ENCODE peak calls at places on chromosomes 6 and 20, in nine cellular contexts. G, R, M, I, D, P, E, W and J are unnamed samples.

GRCh38 chr6:111482236-111482958 is 621 bp downstream of the REV3L start:
- DNase-seq in G (peak), R (no peak), M (peak), I (peak), D (peak), P (peak), E (peak), W (peak), J (no peak)

GRCh38 chr20:22335210-22335609 is 249.2 kb downstream of the FOXA2 start:
- DNase-seq in G (no peak), R (no peak), M (no peak), I (no peak), D (no peak), P (no peak), E (no peak), W (no peak), J (no peak)

GRCh38 chr20:54928564-54928963 is 453.2 kb downstream of the DOK5 start:
- DNase-seq in G (no peak), R (no peak), M (no peak), I (no peak), D (no peak), P (no peak), E (no peak), W (no peak), J (no peak)

GRCh38 chr20:63897978-63898561 is 3.1 kb downstream of the DNAJC5 start:
- DNase-seq in G (peak), R (no peak), M (no peak), I (no peak), D (no peak), P (no peak), E (no peak), W (no peak), J (no peak)

GRCh38 chr6:129115491-129115890 is 232.6 kb downstream of the LAMA2 start:
- DNase-seq in G (no peak), R (no peak), M (no peak), I (no peak), D (no peak), P (no peak), E (no peak), W (no peak), J (no peak)

GRCh38 chr20:63682384-63683139 is 13.9 kb upstream of the TNFRSF6B start:
- DNase-seq in G (peak), R (peak), M (peak), I (no peak), D (peak), P (peak), E (peak), W (peak), J (no peak)

GRCh38 chr6:95819461-95819860 is 196.3 kb upstream of the FUT9 start:
- DNase-seq in G (no peak), R (no peak), M (no peak), I (no peak), D (no peak), P (no peak), E (no peak), W (no peak), J (no peak)

GRCh38 chr6:52149949-52150348 is 36.2 kb upstream of the IL17A start:
- DNase-seq in G (no peak), R (no peak), M (no peak), I (no peak), D (no peak), P (no peak), E (no peak), W (no peak), J (peak)

GRCh38 chr20:33563788-33564187 is 73.9 kb downstream of the CBFA2T2 start:
- DNase-seq in G (no peak), R (no peak), M (no peak), I (no peak), D (no peak), P (no peak), E (no peak), W (no peak), J (no peak)

GRCh38 chr6:108952776-108953486 is 104.7 kb downstream of the ARMC2 start:
- DNase-seq in G (no peak), R (no peak), M (no peak), I (no peak), D (no peak), P (no peak), E (peak), W (no peak), J (no peak)

GRCh38 chr6:36195471-36196048 is 984 bp upstream of the BRPF3 start:
- DNase-seq in G (no peak), R (no peak), M (no peak), I (no peak), D (no peak), P (no peak), E (no peak), W (no peak), J (peak)

GRCh38 chr6:149317656-149318571 is at the start of gene TAB2:
- DNase-seq in G (peak), R (no peak), M (no peak), I (peak), D (peak), P (peak), E (peak), W (peak), J (no peak)

GRCh38 chr6:62039602-62040001 is 246.4 kb downstream of the KHDRBS2 start:
- DNase-seq in G (peak), R (no peak), M (no peak), I (no peak), D (no peak), P (no peak), E (no peak), W (no peak), J (no peak)

GRCh38 chr6:31490115-31490873 is 7.7 kb upstream of the MICB start:
- DNase-seq in G (no peak), R (no peak), M (no peak), I (peak), D (no peak), P (no peak), E (no peak), W (no peak), J (no peak)

GRCh38 chr6:142867988-142868818 is 76.8 kb downstream of the HIVEP2 start:
- DNase-seq in G (peak), R (no peak), M (peak), I (no peak), D (no peak), P (no peak), E (no peak), W (no peak), J (no peak)

GRCh38 chr6:2639167-2639566 is 111.6 kb downstream of the MYLK4 start:
- DNase-seq in G (no peak), R (no peak), M (no peak), I (no peak), D (no peak), P (no peak), E (no peak), W (no peak), J (peak)

GRCh38 chr6:5766260-5766659 is 240.5 kb downstream of the NRN1 start:
- DNase-seq in G (peak), R (no peak), M (no peak), I (no peak), D (no peak), P (no peak), E (no peak), W (no peak), J (no peak)

GRCh38 chr20:31595654-31596411 is 9.3 kb upstream of the ID1 start:
- DNase-seq in G (no peak), R (peak), M (peak), I (peak), D (peak), P (peak), E (peak), W (peak), J (no peak)

DNA sequence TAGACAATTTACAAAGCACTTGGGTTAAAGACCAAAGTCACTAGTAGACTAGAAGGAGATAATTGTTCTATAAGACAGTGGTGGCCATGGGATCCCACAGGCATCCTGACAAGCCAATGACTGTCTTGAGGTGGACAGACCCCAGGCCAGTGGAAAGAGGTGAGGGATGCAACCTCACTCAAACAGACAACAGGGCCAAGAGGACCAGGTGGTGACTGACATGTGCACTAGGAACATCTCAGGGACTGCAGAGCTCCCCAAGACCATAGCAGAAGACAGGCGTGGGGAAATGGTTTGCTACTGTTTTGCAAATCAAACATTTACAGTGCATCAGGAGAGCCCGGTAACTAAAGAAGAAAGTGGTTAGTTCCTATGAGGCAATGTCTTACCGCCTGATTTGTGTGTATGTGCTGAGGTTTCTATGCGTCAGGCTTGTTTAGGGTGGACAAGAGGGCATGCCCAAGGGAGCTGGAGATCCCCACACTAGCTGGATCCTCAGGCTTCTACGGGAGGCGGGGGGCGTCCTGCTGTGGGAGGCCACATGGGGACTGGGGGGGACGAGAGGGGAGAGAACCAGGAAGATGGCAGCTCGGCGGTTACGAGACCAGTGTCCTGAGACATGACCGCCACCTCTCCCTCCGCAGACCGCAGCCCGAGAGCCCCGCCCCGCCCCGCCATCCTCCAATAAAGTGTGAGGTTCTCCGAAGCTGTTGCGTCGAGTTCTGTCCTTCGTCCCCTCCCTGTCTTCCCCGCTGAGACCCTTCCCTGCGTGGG is 623 bp upstream of the MRPS26 start:
- DNase-seq in G (peak), R (no peak), M (peak), I (peak), D (no peak), P (peak), E (no peak), W (no peak), J (peak)
- TF ChIP-seq POLR2A in G (no peak), R (no peak), M (no peak), I (no peak), D (no peak), P (no peak), E (no peak), W (no peak), J (no peak)

GRCh38 chr6:18263561-18264337 is 581 bp downstream of the DEK start:
- DNase-seq in G (peak), R (no peak), M (no peak), I (peak), D (peak), P (peak), E (no peak), W (peak), J (no peak)

GRCh38 chr6:18262812-18263560 is 1.3 kb downstream of the DEK start:
- DNase-seq in G (peak), R (no peak), M (peak), I (peak), D (no peak), P (no peak), E (no peak), W (no peak), J (no peak)

GRCh38 chr6:18265787-18266523 is 1.6 kb upstream of the DEK start:
- DNase-seq in G (peak), R (no peak), M (no peak), I (no peak), D (no peak), P (no peak), E (no peak), W (peak), J (no peak)

GRCh38 chr6:18265099-18265372 is 706 bp upstream of the DEK start:
- DNase-seq in G (no peak), R (no peak), M (no peak), I (no peak), D (no peak), P (no peak), E (no peak), W (no peak), J (no peak)

GRCh38 chr6:18264338-18265098 is at the start of gene DEK:
- DNase-seq in G (peak), R (peak), M (peak), I (peak), D (peak), P (peak), E (peak), W (peak), J (peak)
- TF ChIP-seq POLR2A in G (peak), R (no peak), M (peak), I (peak), D (peak), P (no peak), E (peak), W (no peak), J (peak)

DNA sequence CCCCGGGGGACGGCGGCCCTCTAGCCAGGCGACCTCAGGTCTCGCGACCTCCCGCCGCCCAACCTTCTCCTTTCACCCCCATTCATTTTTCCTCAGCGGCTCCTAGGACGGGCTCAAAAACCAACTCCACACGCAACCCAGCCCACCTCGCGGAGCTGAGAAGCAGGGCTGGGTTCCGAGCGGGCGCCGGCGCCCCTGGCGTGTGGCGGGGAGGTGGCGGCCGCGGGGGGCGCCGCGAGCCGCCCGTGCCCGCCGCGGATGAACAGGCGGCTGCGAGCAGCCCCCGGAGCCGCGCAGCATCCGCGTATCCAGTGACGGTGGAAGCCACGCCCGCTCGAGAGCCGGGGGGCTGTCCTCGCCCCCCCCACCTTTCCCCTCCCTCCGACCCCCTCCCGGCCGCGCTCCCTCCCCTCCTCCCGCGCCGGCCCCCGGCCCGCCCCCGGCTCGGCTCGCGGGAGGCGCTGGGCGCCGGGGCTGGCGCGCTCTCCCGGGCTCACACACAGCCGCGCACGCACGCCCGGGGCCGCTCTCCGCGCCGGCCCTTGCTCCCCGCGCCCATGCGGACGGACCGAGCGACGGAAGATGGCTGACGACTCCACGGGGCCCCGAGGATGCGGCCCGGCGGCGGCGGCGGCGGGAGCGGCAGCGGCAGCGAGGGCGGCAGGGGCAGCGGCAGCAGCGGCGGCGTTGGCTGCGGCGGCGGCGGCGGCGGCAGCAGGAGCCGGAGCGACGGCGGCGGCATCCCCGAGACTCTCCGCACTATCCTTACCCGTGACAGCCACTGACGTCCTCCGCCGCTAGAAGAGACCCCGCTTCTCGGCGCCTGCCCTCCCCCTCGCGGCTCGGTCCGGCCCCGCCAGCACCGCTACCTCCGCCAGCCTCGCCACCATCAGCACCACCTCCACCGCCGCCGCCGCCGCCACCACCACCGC is at the start of gene SOBP:
- DNase-seq in G (peak), R (no peak), M (peak), I (peak), D (peak), P (peak), E (peak), W (peak), J (no peak)
- TF ChIP-seq POLR2A in G (peak), R (no peak), M (no peak), I (no peak), D (no peak), P (no peak), E (no peak), W (no peak), J (no peak)

GRCh38 chr6:136511397-136511796 is 38.8 kb downstream of the MAP7 start:
- DNase-seq in G (no peak), R (no peak), M (no peak), I (no peak), D (no peak), P (no peak), E (no peak), W (no peak), J (no peak)

GRCh38 chr6:136510782-136511181 is 39.4 kb downstream of the MAP7 start:
- DNase-seq in G (no peak), R (no peak), M (no peak), I (no peak), D (no peak), P (no peak), E (no peak), W (no peak), J (peak)

GRCh38 chr6:136510299-136510698 is 39.9 kb downstream of the MAP7 start:
- DNase-seq in G (no peak), R (no peak), M (no peak), I (no peak), D (no peak), P (no peak), E (no peak), W (no peak), J (peak)

GRCh38 chr6:136508701-136509387 is 41.4 kb downstream of the MAP7 start:
- DNase-seq in G (no peak), R (no peak), M (no peak), I (no peak), D (no peak), P (no peak), E (no peak), W (no peak), J (no peak)

DNA sequence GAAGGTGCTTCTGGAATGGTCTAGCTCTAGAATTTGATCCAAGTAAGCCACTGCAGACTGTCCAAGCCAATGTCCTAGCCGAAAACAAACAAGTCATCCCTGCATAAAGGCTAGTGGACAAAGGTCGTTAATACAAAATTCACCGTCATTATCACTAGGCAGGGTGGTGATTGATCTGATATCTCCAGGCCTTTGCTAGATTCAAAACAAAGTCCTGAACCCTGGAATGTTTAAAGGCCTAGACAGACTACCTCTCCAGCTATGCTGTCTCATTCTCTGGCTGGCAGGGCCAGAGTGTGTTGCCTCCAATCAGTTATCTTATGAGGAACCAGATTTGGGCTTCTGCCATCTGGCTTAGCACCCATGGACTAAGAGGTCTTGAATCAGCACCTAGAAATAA is 38.3 kb downstream of the MAP7 start:
- DNase-seq in G (no peak), R (no peak), M (no peak), I (no peak), D (peak), P (peak), E (no peak), W (no peak), J (no peak)
- TF ChIP-seq POLR2A in G (no peak), R (no peak), M (no peak), I (no peak), D (no peak), P (no peak), E (no peak), W (no peak), J (no peak)